ENCODE peak calls at places on chromosomes 1 and 21, in four cellular contexts. J is NCI-H1694 treated with DMSO at 0.1 percent for 48 hours, D is heart right ventricle, E is NCI-H460. P is an unnamed sample.

GRCh38 chr1:167216809-167217208 is 3.9 kb upstream of the POU2F1 start:
- DNase-seq in J (no peak), D (no peak), E (no peak), P (no peak)

GRCh38 chr1:89994231-89994804 is 592 bp upstream of the ZNF326 start:
- DNase-seq in J (no peak), D (peak; percentile 26), E (no peak), P (no peak)

GRCh38 chr1:75582725-75583261 is 28.1 kb downstream of the SLC44A5 start:
- DNase-seq in J (no peak), D (no peak), E (no peak), P (no peak)

GRCh38 chr1:178961331-178961730 is 64.4 kb upstream of the FAM20B start:
- DNase-seq in J (no peak), D (no peak), E (no peak), P (no peak)

GRCh38 chr1:45089711-45090110 is 77.7 kb downstream of the UROD start:
- DNase-seq in J (no peak), D (no peak), E (no peak), P (no peak)

GRCh38 chr1:67393737-67394136 is 36.5 kb downstream of the SERBP1 start:
- DNase-seq in J (no peak), D (no peak), E (no peak), P (no peak)

GRCh38 chr1:237681210-237681609 is 209.5 kb downstream of the ZP4 start:
- DNase-seq in J (no peak), D (no peak), E (no peak), P (no peak)

GRCh38 chr1:74160045-74160444 is 37.9 kb downstream of the LRRIQ3 start:
- DNase-seq in J (no peak), D (no peak), E (no peak), P (no peak)

GRCh38 chr21:26169611-26170470 is 729 bp downstream of the APP start:
- DNase-seq in J (peak; percentile 83), D (peak; percentile 73), E (peak; percentile 38), P (peak; percentile 14)

GRCh38 chr21:29521872-29522271 is 223.2 kb downstream of the BACH1 start:
- DNase-seq in J (no peak), D (no peak), E (no peak), P (no peak)

GRCh38 chr21:15908187-15908586 is 178.4 kb downstream of the USP25 start:
- DNase-seq in J (no peak), D (no peak), E (no peak), P (no peak)

GRCh38 chr1:234230414-234230862 is 142.8 kb upstream of the COA6 start:
- DNase-seq in J (no peak), D (no peak), E (no peak), P (no peak)